ENCODE peak calls at places on chromosomes 3 and 15, in five cellular contexts. E is activated gamma-delta T cell treated with Interleukin-2 at 50 U/mL for 16 hours, Y is nephron progenitor cell, A is ELR, M is WTC11. Z is an unnamed sample.

GRCh38 chr3:55189359-55189801 is 261.5 kb upstream of the LRTM1 start:
- DNase-seq in M (no peak), E (no peak), Y (no peak), A (peak), Z (no peak)

GRCh38 chr3:119211193-119211592 is 29.5 kb downstream of the B4GALT4 start:
- DNase-seq in E (no peak), Y (no peak), M (no peak), A (no peak), Z (no peak)

GRCh38 chr3:34258271-34259015 is 460.0 kb downstream of the PDCD6IP start:
- DNase-seq in A (no peak), E (no peak), Y (no peak), M (no peak), Z (no peak)

GRCh38 chr3:13879946-13880810 is at the start of gene WNT7A:
- DNase-seq in Y (peak), M (peak), A (peak), E (peak), Z (no peak)

GRCh38 chr3:16841906-16842709 is 42.6 kb upstream of the PLCL2 start:
- DNase-seq in M (peak), Y (peak), E (peak), A (no peak), Z (no peak)

GRCh38 chr15:52803543-52804306 is 13.6 kb upstream of the ONECUT1 start:
- DNase-seq in A (no peak), E (no peak), Y (peak), M (peak), Z (no peak)

GRCh38 chr3:89315750-89316149 is 208.3 kb downstream of the EPHA3 start:
- DNase-seq in M (no peak), E (no peak), Y (no peak), A (no peak), Z (no peak)

GRCh38 chr3:129723558-129724324 is 117.3 kb upstream of the PLXND1 start:
- DNase-seq in Y (no peak), M (no peak), E (no peak), A (no peak), Z (no peak)

GRCh38 chr3:180619723-180620122 is 17.8 kb downstream of the TTC14 start:
- DNase-seq in Y (no peak), E (no peak), A (no peak), M (no peak), Z (no peak)

GRCh38 chr3:13709706-13710105 is 160.8 kb downstream of the FBLN2 start:
- DNase-seq in A (no peak), M (no peak), E (no peak), Y (no peak), Z (no peak)

GRCh38 chr3:121111914-121112612 is 204.1 kb downstream of the STXBP5L start:
- DNase-seq in E (no peak), A (peak), Y (peak), M (peak), Z (no peak)

GRCh38 chr3:168968611-168969010 is 694.9 kb downstream of the MECOM start:
- DNase-seq in M (no peak), Y (no peak), A (no peak), E (no peak), Z (no peak)

GRCh38 chr15:38075466-38075865 is 141.0 kb downstream of the TMCO5A start:
- DNase-seq in M (no peak), A (no peak), Y (no peak), E (no peak), Z (no peak)

GRCh38 chr15:40421246-40422157 is 15.9 kb downstream of the IVD start:
- DNase-seq in E (peak), Y (peak), A (peak), M (peak), Z (no peak)

Z was measured in RKO.